ENCODE peak calls at places on chromosomes 12 and 14, in four cellular contexts. I, L, T and V are unnamed samples.

GRCh38 chr12:129531004-129531403 is 372.8 kb downstream of the TMEM132D start:
- DNase-seq in I (peak), L (no peak), T (no peak), V (no peak)

GRCh38 chr12:113862570-113863454 is 103.3 kb downstream of the RBM19 start:
- DNase-seq in I (no peak), L (peak), T (no peak), V (no peak)

GRCh38 chr12:90253674-90254181 is 545.1 kb upstream of the ATP2B1 start:
- DNase-seq in I (peak), L (peak), T (peak), V (peak)

GRCh38 chr12:57864811-57865751 is 18.6 kb upstream of the CTDSP2 start:
- DNase-seq in I (peak), L (peak), T (peak), V (peak)

GRCh38 chr14:103626150-103626850 is 2.7 kb upstream of the KLC1 start:
- DNase-seq in I (no peak), L (no peak), T (no peak), V (no peak)

GRCh38 chr12:130242506-130242905 is 80.2 kb downstream of the FZD10 start:
- DNase-seq in I (no peak), L (no peak), T (no peak), V (no peak)

GRCh38 chr12:10130042-10130441 is at the start of gene CLEC7A:
- DNase-seq in I (no peak), L (no peak), T (no peak), V (no peak)

GRCh38 chr14:21084988-21085853 is 13.2 kb downstream of the ZNF219 start:
- DNase-seq in I (no peak), L (peak), T (no peak), V (no peak)

GRCh38 chr14:105420976-105421674 is 1.5 kb downstream of the MTA1 start:
- DNase-seq in I (no peak), L (no peak), T (no peak), V (no peak)

GRCh38 chr12:129310346-129310745 is 457.1 kb downstream of the GLT1D1 start:
- DNase-seq in I (no peak), L (no peak), T (no peak), V (no peak)

GRCh38 chr12:11105546-11105945 is 13.4 kb upstream of the TAS2R43 start:
- DNase-seq in I (no peak), L (no peak), T (no peak), V (no peak)

GRCh38 chr12:70661762-70662161 is 24.5 kb upstream of the PTPRB start:
- DNase-seq in I (no peak), L (peak), T (no peak), V (no peak)

GRCh38 chr14:67551940-67552339 is 18.9 kb downstream of the PLEKHH1 start:
- DNase-seq in I (no peak), L (no peak), T (no peak), V (no peak)

GRCh38 chr14:80275208-80275850 is 64.0 kb upstream of the DIO2 start:
- DNase-seq in I (no peak), L (peak), T (no peak), V (no peak)

GRCh38 chr14:52227559-52228222 is 39.8 kb upstream of the PTGDR start:
- DNase-seq in I (peak), L (no peak), T (no peak), V (no peak)

GRCh38 chr14:72907327-72907826 is 13.5 kb upstream of the DPF3 start:
- DNase-seq in I (no peak), L (no peak), T (no peak), V (no peak)

GRCh38 chr12:93500667-93501066 is 33.4 kb downstream of the MRPL42 start:
- DNase-seq in I (no peak), L (no peak), T (no peak), V (no peak)

GRCh38 chr12:114735011-114735410 is 51.0 kb upstream of the TBX3 start:
- DNase-seq in I (no peak), L (no peak), T (no peak), V (no peak)

GRCh38 chr12:14410177-14410576 is 44.7 kb downstream of the ATF7IP start:
- DNase-seq in I (no peak), L (no peak), T (no peak), V (no peak)